ENCODE peak calls at places on chromosomes 6 and 20, in five cellular contexts. P is OCI-LY7, A is breast epithelium, G is choroid plexus epithelial cell, L is epithelial cell of esophagus. X is an unnamed sample.

GRCh38 chr6:40931927-40932326 is 107.1 kb downstream of the UNC5CL start:
- DNase-seq in P (no peak), A (no peak), G (no peak), L (peak), X (peak)

GRCh38 chr6:165850434-165851019 is 187.5 kb upstream of the PDE10A start:
- DNase-seq in P (peak), A (peak), G (peak), L (peak), X (peak)

GRCh38 chr6:107695061-107695715 is 128.9 kb downstream of the SCML4 start:
- DNase-seq in P (no peak), A (no peak), G (peak), L (peak), X (peak)

GRCh38 chr20:64161595-64162238 is 2.5 kb upstream of the MYT1 start:
- DNase-seq in P (no peak), A (no peak), G (peak), L (peak), X (peak)

GRCh38 chr20:37841991-37842390 is 60.9 kb upstream of the VSTM2L start:
- DNase-seq in P (no peak), A (no peak), G (no peak), L (no peak), X (no peak)

GRCh38 chr20:31751126-31751525 is 12.0 kb downstream of the TPX2 start:
- DNase-seq in P (no peak), A (no peak), G (peak), L (no peak), X (peak)

GRCh38 chr6:42696526-42697267 is 25.7 kb downstream of the PRPH2 start:
- DNase-seq in P (no peak), A (no peak), G (peak), L (no peak), X (peak)

GRCh38 chr6:53744321-53744720 is 50.5 kb upstream of the LRRC1 start:
- DNase-seq in P (no peak), A (no peak), G (no peak), L (peak), X (no peak)

GRCh38 chr6:15264902-15265761 is 19.3 kb downstream of the JARID2 start:
- DNase-seq in P (peak), A (no peak), G (peak), L (no peak), X (no peak)

GRCh38 chr6:137978252-137978896 is 111.3 kb downstream of the TNFAIP3 start:
- DNase-seq in P (no peak), A (no peak), G (no peak), L (peak), X (peak)

GRCh38 chr20:61847986-61848385 is 217.7 kb downstream of the TAF4 start:
- DNase-seq in P (no peak), A (no peak), G (no peak), L (no peak), X (no peak)

GRCh38 chr6:112457891-112458290 is 110.8 kb downstream of the RFPL4B start:
- DNase-seq in P (no peak), A (no peak), G (no peak), L (no peak), X (peak)

GRCh38 chr6:89045585-89045984 is 35.0 kb upstream of the PNRC1 start:
- DNase-seq in P (no peak), A (no peak), G (no peak), L (peak), X (no peak)

GRCh38 chr20:6700563-6701328 is 66.7 kb upstream of the BMP2 start:
- DNase-seq in P (no peak), A (no peak), G (no peak), L (no peak), X (no peak)

DNA sequence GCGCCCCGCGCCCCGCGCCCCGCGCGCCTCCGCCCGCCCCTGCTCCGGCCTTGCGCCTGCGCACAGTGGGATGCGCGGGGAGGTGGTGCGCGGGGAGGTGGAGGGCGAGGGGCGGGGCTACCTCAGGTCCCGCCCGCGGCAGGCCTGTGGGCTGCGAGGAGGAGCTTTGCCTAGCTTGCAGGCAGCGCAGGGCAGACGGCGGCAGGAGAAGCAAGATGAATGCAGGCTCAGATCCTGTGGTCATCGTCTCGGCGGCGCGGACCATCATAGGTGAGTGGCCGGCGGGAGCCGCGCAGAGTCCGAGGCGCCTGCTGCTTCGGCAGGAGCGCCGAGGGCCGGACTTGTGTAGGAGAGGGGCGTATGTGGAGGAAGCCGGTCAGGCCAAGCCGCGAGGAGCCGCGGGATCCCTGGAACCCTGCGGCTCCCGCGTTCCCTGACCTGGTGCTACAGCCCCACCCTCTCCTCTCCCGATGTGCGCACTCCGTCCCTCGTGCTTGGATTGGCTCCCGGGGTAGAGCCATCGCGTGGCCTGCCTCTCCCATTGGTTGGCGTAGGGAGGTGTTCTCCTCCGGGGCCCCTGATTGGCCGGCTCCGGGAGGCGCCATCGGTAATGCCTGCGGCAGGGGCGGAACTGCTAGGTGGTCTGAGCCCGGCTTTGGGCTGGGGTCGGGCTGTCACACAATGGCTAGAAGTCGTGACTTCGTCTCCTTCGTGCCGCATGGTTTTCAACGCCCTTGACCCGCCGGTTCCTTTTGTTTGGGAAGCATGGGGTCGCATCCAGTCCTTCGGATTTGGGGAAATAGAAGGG is at the start of gene ACAT2:
- DNase-seq in P (peak), A (peak), G (peak), L (peak), X (peak)
- TF ChIP-seq CTCF in P (no peak), A (no peak), G (no peak), L (no peak), X (peak)

GRCh38 chr6:73394577-73395354 is at the start of gene DDX43:
- DNase-seq in P (no peak), A (peak), G (peak), L (peak), X (peak)
- H3K4me3 ChIP-seq in P (no peak), A (peak), G (peak), L (peak), X (no peak)

GRCh38 chr6:71529026-71529425 is 240.4 kb downstream of the OGFRL1 start:
- DNase-seq in P (no peak), A (no peak), G (no peak), L (no peak), X (no peak)

GRCh38 chr6:71524201-71524600 is 235.6 kb downstream of the OGFRL1 start:
- DNase-seq in P (no peak), A (no peak), G (no peak), L (no peak), X (no peak)

GRCh38 chr6:71527831-71528377 is 239.3 kb downstream of the OGFRL1 start:
- DNase-seq in P (no peak), A (no peak), G (no peak), L (no peak), X (peak)

DNA sequence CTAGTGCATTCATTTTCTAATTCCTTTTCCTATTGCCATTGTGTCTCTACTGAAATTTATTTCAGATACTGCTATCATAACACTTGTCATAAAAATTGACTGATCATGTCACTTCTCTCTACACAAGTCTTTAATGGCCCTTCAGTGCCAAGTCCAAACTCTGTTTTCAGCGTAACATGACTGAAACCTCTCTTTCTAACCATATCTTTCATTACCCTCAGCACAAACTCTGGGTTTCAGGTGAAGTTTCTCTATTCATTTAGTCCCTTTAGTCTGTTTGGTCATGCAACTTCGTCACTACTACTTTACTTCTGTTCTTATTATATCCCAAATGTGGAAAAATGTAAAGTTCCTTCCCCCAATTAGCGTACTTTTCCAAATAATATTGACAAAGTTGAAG is 234.9 kb downstream of the OGFRL1 start:
- DNase-seq in P (no peak), A (no peak), G (no peak), L (no peak), X (no peak)
- TF ChIP-seq CTCF in P (no peak), A (no peak), G (no peak), L (no peak), X (no peak)

GRCh38 chr6:116253505-116254296 is at the start of gene TSPYL4:
- DNase-seq in P (peak), A (peak), G (peak), L (peak), X (peak)
- H3K4me3 ChIP-seq in P (peak), A (peak), G (peak), L (peak), X (peak)

GRCh38 chr6:19472850-19473249 is 364.3 kb upstream of the ID4 start:
- DNase-seq in P (peak), A (no peak), G (peak), L (peak), X (no peak)
- TF ChIP-seq CTCF in P (peak), A (no peak), G (peak), L (peak), X (peak)

X was measured in fibroblast of the aortic adventitia.